ENCODE peak calls at places on chromosomes 1 and 21, in seven cellular contexts. U is breast epithelium, Z is heart left ventricle, X is spleen, G is A549, N is IMR-90, J is ovary. W is an unnamed sample.

GRCh38 chr1:223141021-223141420 is 2.0 kb downstream of the TLR5 start:
- DNase-seq in U (peak), Z (no peak), X (no peak), G (no peak), N (peak), J (no peak), W (peak)

GRCh38 chr1:58143972-58144752 is 402.4 kb downstream of the OMA1 start:
- DNase-seq in U (no peak), Z (no peak), X (no peak), G (no peak), N (no peak), J (no peak), W (no peak)

GRCh38 chr1:180954766-180955165 is 42.1 kb downstream of the KIAA1614 start:
- DNase-seq in U (no peak), Z (no peak), X (peak), G (no peak), N (no peak), J (no peak), W (no peak)

GRCh38 chr1:97348599-97349265 is 572.1 kb downstream of the DPYD start:
- DNase-seq in U (no peak), Z (no peak), X (no peak), G (no peak), N (peak), J (no peak), W (no peak)

GRCh38 chr1:1003618-1004419 is 3.9 kb upstream of the HES4 start:
- DNase-seq in U (no peak), Z (peak), X (peak), G (no peak), N (no peak), J (no peak), W (no peak)

GRCh38 chr1:13624526-13624925 is 40.9 kb downstream of the PDPN start:
- DNase-seq in U (no peak), Z (no peak), X (no peak), G (no peak), N (no peak), J (no peak), W (peak)

GRCh38 chr1:8423134-8423701 is 105.3 kb downstream of the SLC45A1 start:
- DNase-seq in U (no peak), Z (peak), X (peak), G (peak), N (no peak), J (peak), W (peak)

GRCh38 chr1:111754964-111755320 is 759 bp upstream of the DDX20 start:
- DNase-seq in U (no peak), Z (peak), X (peak), G (peak), N (peak), J (no peak), W (no peak)

GRCh38 chr1:239812580-239812979 is 279.1 kb upstream of the FMN2 start:
- DNase-seq in U (no peak), Z (no peak), X (no peak), G (no peak), N (no peak), J (no peak), W (no peak)

GRCh38 chr1:34777519-34778321 is 3.3 kb upstream of the GJB3 start:
- DNase-seq in U (no peak), Z (no peak), X (no peak), G (no peak), N (no peak), J (no peak), W (no peak)

GRCh38 chr1:155319536-155319935 is 1.2 kb upstream of the RUSC1 start:
- DNase-seq in U (no peak), Z (no peak), X (no peak), G (no peak), N (no peak), J (no peak), W (no peak)

GRCh38 chr1:160162936-160163335 is 11.5 kb downstream of the ATP1A4 start:
- DNase-seq in U (no peak), Z (no peak), X (no peak), G (no peak), N (no peak), J (no peak), W (no peak)

GRCh38 chr1:45730075-45730779 is 20.2 kb downstream of the IPP start:
- DNase-seq in U (no peak), Z (no peak), X (no peak), G (no peak), N (no peak), J (no peak), W (no peak)

GRCh38 chr1:179794669-179795068 is 51.6 kb downstream of the FAM163A start:
- DNase-seq in U (no peak), Z (no peak), X (no peak), G (no peak), N (no peak), J (no peak), W (no peak)

GRCh38 chr1:116987256-116987555 is 14.4 kb upstream of the CD101 start:
- DNase-seq in U (no peak), Z (no peak), X (peak), G (no peak), N (no peak), J (no peak), W (no peak)

GRCh38 chr1:7447093-7447492 is 324.0 kb upstream of the VAMP3 start:
- DNase-seq in U (no peak), Z (no peak), X (no peak), G (no peak), N (no peak), J (no peak), W (no peak)

GRCh38 chr1:206435450-206435849 is 34.8 kb upstream of the IKBKE start:
- DNase-seq in U (no peak), Z (no peak), X (no peak), G (no peak), N (peak), J (no peak), W (no peak)

GRCh38 chr1:183039985-183040447 is 16.8 kb downstream of the LAMC1 start:
- DNase-seq in U (no peak), Z (no peak), X (no peak), G (no peak), N (peak), J (no peak), W (no peak)

GRCh38 chr1:70319750-70320149 is 34.8 kb downstream of the ANKRD13C start:
- DNase-seq in U (no peak), Z (no peak), X (no peak), G (peak), N (peak), J (no peak), W (no peak)

GRCh38 chr1:153352523-153352922 is 3.9 kb upstream of the PGLYRP4 start:
- DNase-seq in U (peak), Z (peak), X (peak), G (peak), N (peak), J (peak), W (no peak)

GRCh38 chr21:45041351-45041805 is 33.0 kb upstream of the ADARB1 start:
- DNase-seq in U (peak), Z (no peak), X (peak), G (no peak), N (peak), J (peak), W (peak)

GRCh38 chr1:89069955-89070354 is 4.9 kb upstream of the GBP1 start:
- DNase-seq in U (no peak), Z (no peak), X (no peak), G (no peak), N (no peak), J (no peak), W (no peak)

GRCh38 chr1:100249537-100250257 is at the start of gene DBT:
- DNase-seq in U (peak), Z (peak), X (peak), G (peak), N (peak), J (peak), W (peak)
- TF ChIP-seq POLR2A in U (peak), Z (peak), X (no peak), G (peak), N (peak), J (peak), W (no peak)

GRCh38 chr1:227447531-227447990 is 115.8 kb upstream of the ZNF678 start:
- DNase-seq in U (no peak), Z (peak), X (no peak), G (peak), N (no peak), J (peak), W (no peak)
- TF ChIP-seq CTCF in U (no peak), Z (peak), X (no peak), G (peak), N (peak), J (no peak), W (no peak)

DNA sequence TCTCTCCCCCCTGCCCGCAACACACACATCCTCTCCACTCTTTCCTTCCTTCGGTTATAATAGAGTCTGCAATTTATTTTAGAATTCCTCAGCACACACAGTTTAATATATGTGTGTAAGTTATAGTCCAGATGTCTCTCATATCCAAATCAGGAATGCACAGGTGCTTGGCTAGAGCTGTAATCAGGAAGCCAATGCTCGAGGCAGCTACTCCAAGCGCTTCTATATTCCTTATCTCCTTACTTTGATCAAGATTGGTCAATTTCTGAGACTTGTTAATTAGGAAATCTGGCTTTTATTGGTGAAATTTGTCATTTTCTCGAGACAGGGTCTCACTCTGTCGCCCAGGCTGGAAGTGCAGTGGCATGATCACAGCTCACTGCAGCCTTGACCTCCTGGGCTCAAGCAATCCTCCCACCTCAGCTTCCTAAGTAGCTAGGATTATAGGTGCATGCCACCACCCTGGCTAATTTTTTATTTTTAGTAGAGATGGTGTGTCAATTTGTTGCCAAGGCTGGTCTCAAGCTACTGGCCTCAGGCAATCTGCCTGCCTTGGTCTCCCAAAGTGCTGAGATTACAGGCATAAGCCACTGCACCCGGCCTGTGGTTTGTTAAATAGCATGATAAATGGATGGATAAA is 27.7 kb downstream of the RPL5 start:
- DNase-seq in U (no peak), Z (no peak), X (no peak), G (no peak), N (no peak), J (no peak), W (no peak)
- H3K4me3 ChIP-seq in U (no peak), Z (peak), X (no peak), G (no peak), N (no peak), J (no peak), W (no peak)

GRCh38 chr1:25503551-25504426 is 39.6 kb upstream of the LDLRAP1 start:
- DNase-seq in U (peak), Z (peak), X (peak), G (peak), N (no peak), J (no peak), W (peak)

GRCh38 chr1:25500694-25501093 is 42.7 kb upstream of the LDLRAP1 start:
- DNase-seq in U (no peak), Z (no peak), X (no peak), G (no peak), N (no peak), J (no peak), W (no peak)

GRCh38 chr1:25502957-25503356 is 40.4 kb upstream of the LDLRAP1 start:
- DNase-seq in U (no peak), Z (no peak), X (no peak), G (no peak), N (peak), J (no peak), W (no peak)

GRCh38 chr1:25504706-25505560 is 38.5 kb upstream of the LDLRAP1 start:
- DNase-seq in U (no peak), Z (no peak), X (no peak), G (no peak), N (peak), J (no peak), W (peak)

DNA sequence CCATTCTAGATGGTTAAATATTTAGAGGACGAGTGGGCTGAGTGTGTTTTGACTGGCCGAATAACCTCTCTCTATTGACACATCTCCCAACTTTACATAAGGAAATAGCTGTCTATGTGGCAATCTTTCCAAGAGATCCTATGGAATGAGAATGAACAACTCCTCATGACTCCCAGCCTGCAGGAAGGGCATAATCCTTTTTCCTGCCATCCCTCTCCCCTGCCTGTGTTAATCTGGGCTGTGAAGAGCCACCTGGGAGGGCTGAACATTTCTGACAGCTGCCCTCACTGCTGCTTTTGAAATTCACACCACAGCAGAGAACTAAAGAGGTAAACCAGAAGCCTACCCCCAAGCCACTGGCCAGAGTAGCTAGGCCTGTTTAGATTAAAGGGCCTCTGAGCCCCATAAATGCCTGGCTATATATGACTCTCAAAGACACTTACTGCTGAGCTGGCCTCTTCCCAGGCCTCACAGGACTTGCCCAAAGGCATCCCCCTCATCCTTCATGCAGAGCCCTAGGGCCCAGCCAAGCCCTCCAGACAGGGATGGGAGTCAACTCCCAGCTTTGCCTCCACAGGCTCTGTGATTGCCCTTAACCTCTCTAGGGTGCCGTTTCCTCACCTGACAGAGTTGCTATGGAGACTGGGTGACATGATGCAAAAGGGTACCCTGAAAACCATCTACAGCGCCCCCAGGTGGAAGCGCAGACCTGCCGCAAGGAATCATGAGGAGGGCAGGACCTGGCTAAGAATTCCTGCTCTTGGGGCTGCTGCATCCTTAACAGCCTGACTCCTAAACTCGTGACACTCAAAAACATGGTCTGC is 42.0 kb upstream of the LDLRAP1 start:
- DNase-seq in U (no peak), Z (no peak), X (no peak), G (no peak), N (peak), J (no peak), W (no peak)
- TF ChIP-seq POLR2A in U (no peak), Z (no peak), X (no peak), G (no peak), N (no peak), J (no peak), W (no peak)

GRCh38 chr1:230891984-230892383 is 23.7 kb upstream of the C1orf198 start:
- DNase-seq in U (no peak), Z (no peak), X (no peak), G (no peak), N (no peak), J (no peak), W (no peak)
- TF ChIP-seq CTCF in U (no peak), Z (no peak), X (no peak), G (no peak), N (no peak), J (no peak), W (no peak)